ENCODE peak calls at places on chromosome X, in four cellular contexts. One of them, this sample, is unnamed.

GRCh38 chrX:72182924-72183323 is 1.4 kb downstream of the PIN4 start:
- DNase-seq in brain microvascular endothelial cell: no peak
- DNase-seq in AG04450: no peak
- DNase-seq in left ventricle myocardium inferior: no peak
- DNase-seq in this sample: no peak

GRCh38 chrX:104195489-104196084 is 29.3 kb downstream of the FAM199X start:
- DNase-seq in brain microvascular endothelial cell: peak; percentile 21
- DNase-seq in AG04450: no peak
- DNase-seq in left ventricle myocardium inferior: no peak
- DNase-seq in this sample: no peak

GRCh38 chrX:102837843-102838242 is 99.2 kb upstream of the RAB40AL start:
- DNase-seq in brain microvascular endothelial cell: no peak
- DNase-seq in AG04450: no peak
- DNase-seq in left ventricle myocardium inferior: no peak
- DNase-seq in this sample: no peak

GRCh38 chrX:107825698-107826285 is at the start of gene MID2:
- DNase-seq in brain microvascular endothelial cell: no peak
- DNase-seq in AG04450: no peak
- DNase-seq in left ventricle myocardium inferior: peak; percentile 24
- DNase-seq in this sample: peak; percentile 42

GRCh38 chrX:19883878-19884277 is 3.5 kb downstream of the SH3KBP1 start:
- DNase-seq in brain microvascular endothelial cell: no peak
- DNase-seq in AG04450: no peak
- DNase-seq in left ventricle myocardium inferior: no peak
- DNase-seq in this sample: no peak

GRCh38 chrX:112844250-112844649 is 3.6 kb upstream of the AMOT start:
- DNase-seq in brain microvascular endothelial cell: no peak
- DNase-seq in AG04450: no peak
- DNase-seq in left ventricle myocardium inferior: no peak
- DNase-seq in this sample: no peak

GRCh38 chrX:69466546-69466945 is 37.6 kb upstream of the NALF2 start:
- DNase-seq in brain microvascular endothelial cell: no peak
- DNase-seq in AG04450: no peak
- DNase-seq in left ventricle myocardium inferior: no peak
- DNase-seq in this sample: no peak

GRCh38 chrX:54824722-54825121 is 17.2 kb downstream of the MAGED2 start:
- DNase-seq in brain microvascular endothelial cell: no peak
- DNase-seq in AG04450: no peak
- DNase-seq in left ventricle myocardium inferior: no peak
- DNase-seq in this sample: no peak

GRCh38 chrX:109352121-109352556 is 129.7 kb downstream of the GUCY2F start:
- DNase-seq in brain microvascular endothelial cell: peak; percentile 15
- DNase-seq in AG04450: no peak
- DNase-seq in left ventricle myocardium inferior: peak; percentile 14
- DNase-seq in this sample: peak; percentile 31

GRCh38 chrX:38806054-38806389 is 4.8 kb downstream of the MID1IP1 start:
- DNase-seq in brain microvascular endothelial cell: no peak
- DNase-seq in AG04450: no peak
- DNase-seq in left ventricle myocardium inferior: no peak
- DNase-seq in this sample: no peak

GRCh38 chrX:111759676-111760075 is 78.7 kb downstream of the ALG13 start:
- DNase-seq in brain microvascular endothelial cell: no peak
- DNase-seq in AG04450: no peak
- DNase-seq in left ventricle myocardium inferior: no peak
- DNase-seq in this sample: no peak

GRCh38 chrX:110131031-110131430 is 128.1 kb downstream of the TMEM164 start:
- DNase-seq in brain microvascular endothelial cell: no peak
- DNase-seq in AG04450: no peak
- DNase-seq in left ventricle myocardium inferior: no peak
- DNase-seq in this sample: no peak

GRCh38 chrX:24965400-24965799 is 50.4 kb downstream of the ARX start:
- DNase-seq in brain microvascular endothelial cell: no peak
- DNase-seq in AG04450: no peak
- DNase-seq in left ventricle myocardium inferior: no peak
- DNase-seq in this sample: no peak

GRCh38 chrX:114619874-114620273 is 36.0 kb downstream of the HTR2C start:
- DNase-seq in brain microvascular endothelial cell: no peak
- DNase-seq in AG04450: no peak
- DNase-seq in left ventricle myocardium inferior: no peak
- DNase-seq in this sample: no peak

GRCh38 chrX:50723006-50723405 is 91.0 kb downstream of the SHROOM4 start:
- DNase-seq in brain microvascular endothelial cell: no peak
- DNase-seq in AG04450: no peak
- DNase-seq in left ventricle myocardium inferior: no peak
- DNase-seq in this sample: no peak

GRCh38 chrX:20437678-20438077 is 171.0 kb upstream of the RPS6KA3 start:
- DNase-seq in brain microvascular endothelial cell: no peak
- DNase-seq in AG04450: no peak
- DNase-seq in left ventricle myocardium inferior: no peak
- DNase-seq in this sample: no peak

GRCh38 chrX:106415276-106415895 is 196.4 kb upstream of the RADX start:
- DNase-seq in brain microvascular endothelial cell: peak; percentile 23
- DNase-seq in AG04450: no peak
- DNase-seq in left ventricle myocardium inferior: no peak
- DNase-seq in this sample: no peak

GRCh38 chrX:17669891-17670290 is 67.4 kb upstream of the SCML1 start:
- DNase-seq in brain microvascular endothelial cell: no peak
- DNase-seq in AG04450: no peak
- DNase-seq in left ventricle myocardium inferior: no peak
- DNase-seq in this sample: no peak

GRCh38 chrX:66000178-66000577 is 39.7 kb downstream of the VSIG4 start:
- DNase-seq in brain microvascular endothelial cell: no peak
- DNase-seq in AG04450: no peak
- DNase-seq in left ventricle myocardium inferior: no peak
- DNase-seq in this sample: no peak

GRCh38 chrX:115642895-115643530 is 82.0 kb downstream of the PLS3 start:
- DNase-seq in brain microvascular endothelial cell: peak; percentile 66
- DNase-seq in AG04450: peak; percentile 51
- DNase-seq in left ventricle myocardium inferior: no peak
- DNase-seq in this sample: no peak

GRCh38 chrX:126658447-126658846 is 105.8 kb upstream of the DCAF12L1 start:
- DNase-seq in brain microvascular endothelial cell: peak; percentile 5
- DNase-seq in AG04450: no peak
- DNase-seq in left ventricle myocardium inferior: no peak
- DNase-seq in this sample: no peak

GRCh38 chrX:78673256-78673655 is 14.1 kb upstream of the RTL3 start:
- DNase-seq in brain microvascular endothelial cell: no peak
- DNase-seq in AG04450: no peak
- DNase-seq in left ventricle myocardium inferior: no peak
- DNase-seq in this sample: no peak

GRCh38 chrX:140439455-140439854 is 65.4 kb downstream of the SOX3 start:
- DNase-seq in brain microvascular endothelial cell: no peak
- DNase-seq in AG04450: no peak
- DNase-seq in left ventricle myocardium inferior: no peak
- DNase-seq in this sample: no peak

GRCh38 chrX:20530319-20530979 is 263.7 kb upstream of the RPS6KA3 start:
- DNase-seq in brain microvascular endothelial cell: peak; percentile 56
- DNase-seq in AG04450: no peak
- DNase-seq in left ventricle myocardium inferior: no peak
- DNase-seq in this sample: peak; percentile 52

GRCh38 chrX:11040405-11040804 is 70.7 kb upstream of the HCCS start:
- DNase-seq in brain microvascular endothelial cell: no peak
- DNase-seq in AG04450: no peak
- DNase-seq in left ventricle myocardium inferior: no peak
- DNase-seq in this sample: no peak

GRCh38 chrX:120334603-120335002 is 23.3 kb upstream of the TMEM255A start:
- DNase-seq in brain microvascular endothelial cell: no peak
- DNase-seq in AG04450: no peak
- DNase-seq in left ventricle myocardium inferior: no peak
- DNase-seq in this sample: no peak

GRCh38 chrX:120336899-120337298 is 25.0 kb upstream of the ATP1B4 start:
- DNase-seq in brain microvascular endothelial cell: no peak
- DNase-seq in AG04450: no peak
- DNase-seq in left ventricle myocardium inferior: no peak
- DNase-seq in this sample: no peak

GRCh38 chrX:120332394-120332793 is 21.1 kb upstream of the TMEM255A start:
- DNase-seq in brain microvascular endothelial cell: no peak
- DNase-seq in AG04450: no peak
- DNase-seq in left ventricle myocardium inferior: no peak
- DNase-seq in this sample: no peak

GRCh38 chrX:120334137-120334536 is 22.9 kb upstream of the TMEM255A start:
- DNase-seq in brain microvascular endothelial cell: no peak
- DNase-seq in AG04450: no peak
- DNase-seq in left ventricle myocardium inferior: no peak
- DNase-seq in this sample: no peak
- TF ChIP-seq CTCF in brain microvascular endothelial cell: no peak
- TF ChIP-seq CTCF in AG04450: no peak
- TF ChIP-seq CTCF in left ventricle myocardium inferior: no peak
- TF ChIP-seq CTCF in this sample: no peak

DNA sequence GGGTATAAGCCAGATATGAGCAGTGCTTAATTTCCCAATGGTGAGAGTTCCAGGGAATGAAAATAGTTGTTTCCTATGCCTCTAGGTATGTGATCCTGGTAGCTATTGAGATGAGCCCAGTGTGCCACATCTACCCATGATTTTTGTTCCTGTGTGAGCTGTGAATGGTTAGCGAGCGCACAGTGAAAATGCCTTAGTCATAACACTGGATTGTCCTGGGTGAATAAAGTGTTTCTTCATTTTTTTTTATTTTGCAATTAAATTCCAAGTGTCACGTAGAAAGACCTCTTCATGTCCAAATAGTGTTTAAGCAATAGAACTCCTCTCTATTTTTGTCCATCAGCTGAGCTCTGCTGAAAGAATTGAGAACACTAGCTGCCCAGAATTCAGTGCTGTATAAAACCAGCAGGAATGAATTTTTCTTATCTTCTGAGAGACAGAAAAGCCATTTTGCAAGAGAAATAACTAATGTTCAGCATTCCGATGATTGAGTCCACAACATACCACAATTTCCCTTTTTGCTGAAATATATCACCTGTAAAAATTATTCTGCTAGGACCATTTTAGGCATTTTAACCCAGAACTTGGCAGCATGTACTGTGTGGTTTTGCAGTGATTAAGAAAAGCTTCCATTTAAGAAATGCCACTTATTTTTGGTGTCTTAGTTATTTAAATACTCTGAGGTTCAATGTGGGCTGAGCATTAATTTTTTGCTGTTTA is 5.6 kb downstream of the MAOA start:
- DNase-seq in brain microvascular endothelial cell: no peak
- DNase-seq in AG04450: no peak
- DNase-seq in left ventricle myocardium inferior: no peak
- DNase-seq in this sample: no peak
- H3K4me3 ChIP-seq in brain microvascular endothelial cell: no peak overlapping the region
- H3K4me3 ChIP-seq in AG04450: no peak overlapping the region
- H3K4me3 ChIP-seq in left ventricle myocardium inferior: peak overlapping the region; percentile 21
- H3K4me3 ChIP-seq in this sample: no peak overlapping the region

GRCh38 chrX:40172980-40173661 is 75.4 kb upstream of the BCOR start:
- DNase-seq in brain microvascular endothelial cell: no peak
- DNase-seq in AG04450: no peak
- DNase-seq in left ventricle myocardium inferior: no peak
- DNase-seq in this sample: no peak

GRCh38 chrX:40173662-40174593 is 76.2 kb upstream of the BCOR start:
- DNase-seq in brain microvascular endothelial cell: no peak
- DNase-seq in AG04450: no peak
- DNase-seq in left ventricle myocardium inferior: no peak
- DNase-seq in this sample: peak; percentile 68

GRCh38 chrX:40171513-40172168 is 73.9 kb upstream of the BCOR start:
- DNase-seq in brain microvascular endothelial cell: no peak
- DNase-seq in AG04450: no peak
- DNase-seq in left ventricle myocardium inferior: no peak
- DNase-seq in this sample: no peak

GRCh38 chrX:40170830-40171512 is 73.2 kb upstream of the BCOR start:
- DNase-seq in brain microvascular endothelial cell: no peak
- DNase-seq in AG04450: no peak
- DNase-seq in left ventricle myocardium inferior: no peak
- DNase-seq in this sample: no peak

GRCh38 chrX:40172169-40172979 is 74.6 kb upstream of the BCOR start:
- DNase-seq in brain microvascular endothelial cell: no peak
- DNase-seq in AG04450: no peak
- DNase-seq in left ventricle myocardium inferior: peak; percentile 72
- DNase-seq in this sample: peak; percentile 57
- H3K27ac ChIP-seq in brain microvascular endothelial cell: peak overlapping the region; percentile 49
- H3K27ac ChIP-seq in AG04450: peak overlapping the region; percentile 39
- H3K27ac ChIP-seq in left ventricle myocardium inferior: peak overlapping the region; percentile 97
- H3K27ac ChIP-seq in this sample: peak overlapping the region; percentile 87

GRCh38 chrX:14361430-14361829 is 167.9 kb upstream of the GLRA2 start:
- DNase-seq in brain microvascular endothelial cell: no peak
- DNase-seq in AG04450: no peak
- DNase-seq in left ventricle myocardium inferior: no peak
- DNase-seq in this sample: no peak

GRCh38 chrX:14362731-14363130 is 166.6 kb upstream of the GLRA2 start:
- DNase-seq in brain microvascular endothelial cell: no peak
- DNase-seq in AG04450: no peak
- DNase-seq in left ventricle myocardium inferior: no peak
- DNase-seq in this sample: no peak

GRCh38 chrX:14359316-14359715 is 170.0 kb upstream of the GLRA2 start:
- DNase-seq in brain microvascular endothelial cell: no peak
- DNase-seq in AG04450: no peak
- DNase-seq in left ventricle myocardium inferior: no peak
- DNase-seq in this sample: no peak

GRCh38 chrX:14359727-14360126 is 169.6 kb upstream of the GLRA2 start:
- DNase-seq in brain microvascular endothelial cell: no peak
- DNase-seq in AG04450: no peak
- DNase-seq in left ventricle myocardium inferior: no peak
- DNase-seq in this sample: no peak

DNA sequence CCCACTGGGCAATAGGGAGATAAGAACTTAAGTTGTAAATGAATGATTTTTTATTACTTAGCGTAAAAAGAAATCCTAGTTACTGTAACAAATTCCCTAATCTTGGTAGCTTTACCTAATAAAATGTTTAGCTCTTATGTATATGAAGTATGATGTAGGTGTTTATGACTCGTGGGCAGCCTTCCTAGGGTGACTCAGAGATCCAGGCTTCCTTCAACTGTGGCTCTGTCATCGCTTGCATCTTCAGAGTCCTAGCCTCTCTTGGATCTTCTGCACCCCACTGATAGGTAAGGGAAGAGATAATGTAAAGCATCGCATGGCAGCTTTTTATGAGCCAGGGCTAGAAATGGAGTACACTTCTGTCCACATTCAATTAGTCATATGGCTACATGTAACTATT is 165.6 kb upstream of the GLRA2 start:
- DNase-seq in brain microvascular endothelial cell: no peak
- DNase-seq in AG04450: no peak
- DNase-seq in left ventricle myocardium inferior: no peak
- DNase-seq in this sample: no peak
- TF ChIP-seq CTCF in brain microvascular endothelial cell: no peak
- TF ChIP-seq CTCF in AG04450: no peak
- TF ChIP-seq CTCF in left ventricle myocardium inferior: no peak
- TF ChIP-seq CTCF in this sample: no peak

GRCh38 chrX:130118941-130119640 is 8.8 kb upstream of the ELF4 start:
- DNase-seq in brain microvascular endothelial cell: no peak
- DNase-seq in AG04450: peak; percentile 21
- DNase-seq in left ventricle myocardium inferior: no peak
- DNase-seq in this sample: no peak
- H3K4me3 ChIP-seq in brain microvascular endothelial cell: no peak overlapping the region
- H3K4me3 ChIP-seq in AG04450: peak overlapping the region; percentile 51
- H3K4me3 ChIP-seq in left ventricle myocardium inferior: peak overlapping the region; percentile 21
- H3K4me3 ChIP-seq in this sample: no peak overlapping the region

DNA sequence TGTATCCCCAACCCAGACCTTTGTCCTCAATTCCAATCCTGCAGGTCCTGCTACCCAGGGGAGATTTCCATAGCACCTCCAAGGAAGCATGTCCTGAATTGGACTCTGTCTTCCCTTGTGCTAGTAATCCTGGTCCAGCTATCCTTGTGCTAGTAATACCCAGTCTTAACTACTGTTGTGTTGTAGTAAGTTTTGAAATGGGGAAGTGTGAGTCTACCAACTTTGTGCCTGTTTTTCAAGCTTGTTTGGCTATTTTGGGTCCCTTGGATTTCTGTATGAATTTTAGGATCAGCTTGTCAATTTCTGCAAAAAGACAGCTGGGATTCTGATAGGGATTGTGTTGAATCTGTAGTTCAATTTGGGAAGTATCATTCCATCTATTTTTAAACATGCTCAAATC is 51.4 kb downstream of the CD99L2 start:
- DNase-seq in brain microvascular endothelial cell: no peak
- DNase-seq in AG04450: no peak
- DNase-seq in left ventricle myocardium inferior: no peak
- DNase-seq in this sample: no peak
- H3K27ac ChIP-seq in brain microvascular endothelial cell: no peak overlapping the region
- H3K27ac ChIP-seq in AG04450: no peak overlapping the region
- H3K27ac ChIP-seq in left ventricle myocardium inferior: no peak overlapping the region
- H3K27ac ChIP-seq in this sample: no peak overlapping the region

This sample was measured in lung.